ENCODE peak calls at places on chromosome 14, in six cellular contexts. V is SK-N-SH, P is HepG2, I is GM12878, M is K562, B is HCT116. Z is an unnamed sample.
A peak's percentile ranks its signal among the peaks of the same experiment; 100 is the strongest.

GRCh38 chr14:72961579-72962335 is 35.5 kb downstream of the DCAF4 start:
- DNase-seq in V (no peak), P (no peak), I (no peak), M (no peak), B (peak; percentile 81), Z (no peak)

GRCh38 chr14:36313206-36313605 is 7.2 kb downstream of the MBIP start:
- DNase-seq in V (no peak), P (no peak), I (no peak), M (no peak), B (no peak), Z (no peak)

GRCh38 chr14:53278602-53279506 is 125.7 kb upstream of the DDHD1 start:
- DNase-seq in V (no peak), P (peak; percentile 62), I (no peak), M (peak; percentile 45), B (no peak), Z (no peak)

GRCh38 chr14:101875726-101876268 is 88.6 kb upstream of the DYNC1H1 start:
- DNase-seq in V (no peak), P (no peak), I (no peak), M (no peak), B (no peak), Z (no peak)

GRCh38 chr14:75003250-75004027 is 718 bp downstream of the EIF2B2 start:
- DNase-seq in V (no peak), P (no peak), I (no peak), M (peak; percentile 9), B (no peak), Z (no peak)

GRCh38 chr14:33505963-33506329 is 444.9 kb downstream of the EGLN3 start:
- DNase-seq in V (no peak), P (no peak), I (no peak), M (no peak), B (no peak), Z (no peak)

GRCh38 chr14:100616854-100617714 is 29.9 kb upstream of the BEGAIN start:
- DNase-seq in V (peak; percentile 14), P (no peak), I (no peak), M (no peak), B (no peak), Z (no peak)

GRCh38 chr14:21840765-21841164 is 167.1 kb upstream of the OR4E1 start:
- DNase-seq in V (no peak), P (no peak), I (no peak), M (no peak), B (peak; percentile 24), Z (no peak)

GRCh38 chr14:100359881-100360280 is 36.7 kb downstream of the SLC25A47 start:
- DNase-seq in V (no peak), P (no peak), I (no peak), M (no peak), B (no peak), Z (no peak)

GRCh38 chr14:64502476-64503183 is 1.0 kb downstream of the ZBTB25 start:
- DNase-seq in V (no peak), P (no peak), I (no peak), M (peak; percentile 57), B (no peak), Z (no peak)

GRCh38 chr14:51424041-51424440 is 184.0 kb downstream of the TMX1 start:
- DNase-seq in V (no peak), P (no peak), I (no peak), M (no peak), B (no peak), Z (no peak)

GRCh38 chr14:82886670-82887069 is 1353.0 kb upstream of the SEL1L start:
- DNase-seq in V (no peak), P (no peak), I (no peak), M (no peak), B (no peak), Z (no peak)

GRCh38 chr14:98136019-98136418 is 1136.0 kb downstream of the BCL11B start:
- DNase-seq in V (no peak), P (no peak), I (no peak), M (no peak), B (no peak), Z (no peak)

GRCh38 chr14:55237999-55238680 is 33.1 kb upstream of the FBXO34 start:
- DNase-seq in V (no peak), P (no peak), I (no peak), M (no peak), B (no peak), Z (no peak)

GRCh38 chr14:39614292-39614923 is 182.2 kb upstream of the FBXO33 start:
- DNase-seq in V (no peak), P (peak; percentile 30), I (no peak), M (no peak), B (no peak), Z (no peak)

GRCh38 chr14:63854330-63854729 is 1.5 kb downstream of the SYNE2 start:
- DNase-seq in V (no peak), P (no peak), I (no peak), M (no peak), B (no peak), Z (no peak)

GRCh38 chr14:51253880-51254279 is 13.8 kb downstream of the TMX1 start:
- DNase-seq in V (no peak), P (no peak), I (no peak), M (no peak), B (no peak), Z (no peak)

GRCh38 chr14:54629635-54630360 is 62.9 kb downstream of the SAMD4A start:
- DNase-seq in V (no peak), P (no peak), I (no peak), M (no peak), B (no peak), Z (no peak)

DNA sequence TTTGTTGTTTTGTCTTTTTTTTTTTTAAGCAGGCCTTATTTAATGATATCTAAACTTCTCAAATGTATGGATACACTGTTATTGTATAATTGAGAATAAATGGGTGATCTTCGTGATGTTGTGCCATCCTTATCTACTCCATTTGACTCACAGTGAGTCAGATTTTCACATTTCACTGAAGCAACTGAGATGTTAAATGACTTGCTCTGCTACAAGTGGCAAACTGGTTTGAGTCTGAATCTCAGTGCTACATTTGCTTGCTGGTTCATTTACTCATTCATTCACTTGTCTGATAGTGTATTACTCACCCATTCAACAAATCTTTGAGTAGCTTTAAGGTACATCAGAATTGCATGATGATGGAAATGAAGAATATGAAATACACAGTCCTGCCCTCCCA is 2.6 kb downstream of the KIAA0586 start:
- DNase-seq in V (no peak), P (no peak), I (no peak), M (peak; percentile 30), B (no peak), Z (no peak)
- H3K4me3 ChIP-seq in V (no peak overlapping the region), P (no peak overlapping the region), I (peak overlapping the region; percentile 97), M (no peak overlapping the region), B (no peak overlapping the region), Z (no peak overlapping the region)

GRCh38 chr14:68250950-68251765 is 431.6 kb downstream of the RAD51B start:
- DNase-seq in V (no peak), P (no peak), I (no peak), M (no peak), B (no peak), Z (no peak)
- TF ChIP-seq SIN3A in V (no peak), P (no peak), I (no peak), M (no peak), B (no peak), Z (no peak)

DNA sequence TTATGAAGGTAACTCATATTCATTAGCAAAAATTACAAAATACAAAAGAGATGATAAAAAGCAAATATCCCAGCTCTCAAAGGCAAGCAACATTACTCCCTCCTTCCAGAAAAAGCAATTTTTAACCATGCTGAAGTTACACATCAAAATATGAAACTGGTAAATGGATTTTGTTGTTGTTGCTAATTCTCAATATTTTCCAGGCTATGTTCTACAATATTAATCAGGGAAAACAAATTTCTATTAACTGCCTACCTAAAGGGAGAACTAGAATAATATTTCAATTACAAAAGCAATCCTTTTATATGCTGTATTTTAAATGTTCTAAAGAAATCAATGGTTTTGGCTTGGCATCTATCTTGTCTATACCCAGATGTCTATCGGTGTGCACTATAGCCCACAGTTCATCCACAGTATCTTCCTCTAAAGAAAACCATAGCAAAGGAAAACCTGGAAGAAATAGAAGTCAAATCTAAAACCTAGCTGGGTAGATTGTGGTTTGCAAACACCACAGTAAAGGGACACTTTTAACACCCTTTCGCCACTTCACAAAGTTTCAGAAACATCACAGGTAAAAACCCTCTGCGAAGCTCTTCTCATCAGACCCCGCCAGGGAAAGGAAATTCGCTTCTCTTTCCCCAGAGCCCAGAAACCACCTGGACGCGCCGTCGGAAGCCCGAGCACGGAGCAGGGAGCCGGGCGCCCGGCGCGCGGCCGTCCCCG is 32.0 kb downstream of the TC2N start:
- DNase-seq in V (no peak), P (no peak), I (no peak), M (no peak), B (no peak), Z (no peak)
- TF ChIP-seq REST in V (no peak), P (no peak), I (no peak), M (no peak), B (no peak), Z (no peak)

GRCh38 chr14:71372411-71372838 is 465.2 kb downstream of the PCNX1 start:
- DNase-seq in V (no peak), P (peak; percentile 16), I (no peak), M (no peak), B (no peak), Z (peak; percentile 60)

GRCh38 chr14:71371711-71372396 is 464.6 kb downstream of the PCNX1 start:
- DNase-seq in V (no peak), P (no peak), I (no peak), M (peak; percentile 41), B (no peak), Z (peak; percentile 73)

GRCh38 chr14:71377099-71377498 is 469.8 kb downstream of the PCNX1 start:
- DNase-seq in V (no peak), P (no peak), I (no peak), M (no peak), B (no peak), Z (no peak)

GRCh38 chr14:71374989-71375388 is 467.7 kb downstream of the PCNX1 start:
- DNase-seq in V (no peak), P (no peak), I (no peak), M (no peak), B (no peak), Z (no peak)

GRCh38 chr14:71373773-71374172 is 466.5 kb downstream of the PCNX1 start:
- DNase-seq in V (no peak), P (no peak), I (no peak), M (no peak), B (no peak), Z (no peak)
- H3K4me3 ChIP-seq in V (no peak overlapping the region), P (no peak overlapping the region), I (no peak overlapping the region), M (no peak overlapping the region), B (no peak overlapping the region), Z (no peak overlapping the region)